ENCODE peak calls at places on chromosomes 2 and 18, in four cellular contexts. X, R, A and F are unnamed samples.

GRCh38 chr2:168889635-168890005 is 610 bp downstream of the SPC25 start:
- DNase-seq in R (no peak), X (no peak), A (no peak), F (no peak)

GRCh38 chr2:16114836-16115235 is 174.5 kb downstream of the MYCN start:
- DNase-seq in X (no peak), A (no peak), R (no peak), F (no peak)

GRCh38 chr2:144372484-144373195 is 147.3 kb downstream of the ZEB2 start:
- DNase-seq in R (no peak), A (no peak), X (peak), F (no peak)

GRCh38 chr2:222303045-222303827 is 4.4 kb upstream of the PAX3 start:
- DNase-seq in A (no peak), X (no peak), R (no peak), F (no peak)

GRCh38 chr2:225124311-225124832 is 82.1 kb upstream of the DOCK10 start:
- DNase-seq in R (no peak), A (no peak), X (peak), F (peak)

GRCh38 chr2:232419245-232420072 is 12.8 kb downstream of the ALPG start:
- DNase-seq in A (no peak), R (peak), X (peak), F (no peak)

GRCh38 chr2:241148239-241148638 is 1.0 kb downstream of the PASK start:
- DNase-seq in A (no peak), X (no peak), R (no peak), F (no peak)

GRCh38 chr18:42929857-42930256 is 185.6 kb downstream of the RIT2 start:
- DNase-seq in R (peak), A (no peak), X (peak), F (peak)

GRCh38 chr2:236257575-236257974 is 6.6 kb downstream of the ASB18 start:
- DNase-seq in A (no peak), R (no peak), X (no peak), F (no peak)

GRCh38 chr18:28153485-28154065 is 23.4 kb downstream of the CDH2 start:
- DNase-seq in A (no peak), R (no peak), X (no peak), F (peak)

GRCh38 chr2:25851740-25852503 is 26.4 kb downstream of the ASXL2 start:
- DNase-seq in A (peak), R (no peak), X (peak), F (peak)

GRCh38 chr2:101999122-101999789 is 7.5 kb downstream of the IL1R2 start:
- DNase-seq in A (no peak), R (no peak), X (peak), F (no peak)

GRCh38 chr2:198638579-198638978 is 819.2 kb downstream of the SATB2 start:
- DNase-seq in X (no peak), R (no peak), A (no peak), F (no peak)

GRCh38 chr18:76823574-76823973 is 1.2 kb downstream of the ZNF236 start:
- DNase-seq in A (peak), R (peak), X (no peak), F (no peak)

GRCh38 chr2:85852979-85853498 is 35.8 kb downstream of the ST3GAL5 start:
- DNase-seq in X (no peak), R (no peak), A (peak), F (peak)

GRCh38 chr2:74512744-74513604 is 1.3 kb upstream of the TLX2 start:
- DNase-seq in R (peak), A (no peak), X (no peak), F (no peak)

GRCh38 chr2:176892818-176893217 is 319.8 kb upstream of the HNRNPA3 start:
- DNase-seq in R (no peak), A (no peak), X (no peak), F (no peak)

GRCh38 chr2:85783796-85784195 is 30.0 kb downstream of the ATOH8 start:
- DNase-seq in R (peak), X (no peak), A (no peak), F (no peak)

GRCh38 chr2:80778704-80779103 is 474.2 kb upstream of the LRRTM1 start:
- DNase-seq in A (no peak), R (no peak), X (no peak), F (no peak)

GRCh38 chr2:38523728-38524437 is 78.8 kb downstream of the HNRNPLL start:
- DNase-seq in A (no peak), R (peak), X (no peak), F (no peak)

GRCh38 chr2:239253264-239253663 is 147.6 kb downstream of the HDAC4 start:
- DNase-seq in A (no peak), X (no peak), R (no peak), F (no peak)

GRCh38 chr2:17573085-17573805 is 32.7 kb downstream of the VSNL1 start:
- DNase-seq in X (peak), R (no peak), A (no peak), F (peak)

GRCh38 chr2:197707316-197708213 is 2.4 kb downstream of the MARS2 start:
- DNase-seq in X (peak), R (peak), A (no peak), F (peak)

GRCh38 chr2:109166811-109167210 is 37.8 kb downstream of the SH3RF3 start:
- DNase-seq in X (peak), R (no peak), A (no peak), F (peak)

GRCh38 chr2:233563663-233564430 is 2.7 kb downstream of the USP40 start:
- DNase-seq in R (no peak), A (peak), X (no peak), F (no peak)

GRCh38 chr2:218813771-218814460 is 17.7 kb downstream of the PRKAG3 start:
- DNase-seq in R (no peak), A (no peak), X (no peak), F (no peak)

GRCh38 chr18:21702602-21703001 is 2.0 kb downstream of the ABHD3 start:
- DNase-seq in X (no peak), R (no peak), A (no peak), F (no peak)

GRCh38 chr2:183059561-183059960 is 19.0 kb upstream of the DUSP19 start:
- DNase-seq in X (peak), A (no peak), R (no peak), F (peak)

GRCh38 chr2:16325613-16326510 is 339.8 kb downstream of the CYRIA start:
- DNase-seq in R (no peak), X (no peak), A (no peak), F (no peak)

GRCh38 chr2:218691234-218691633 is 19.3 kb downstream of the STK36 start:
- DNase-seq in R (no peak), X (peak), A (peak), F (peak)

GRCh38 chr2:144198116-144198515 is 321.8 kb downstream of the ZEB2 start:
- DNase-seq in X (peak), A (no peak), R (no peak), F (peak)

GRCh38 chr18:9734189-9734588 is 26.1 kb downstream of the RAB31 start:
- DNase-seq in X (no peak), A (no peak), R (peak), F (no peak)

GRCh38 chr2:137178955-137179377 is 413.6 kb downstream of the THSD7B start:
- DNase-seq in R (no peak), A (no peak), X (peak), F (peak)

GRCh38 chr2:122233372-122233771 is 477.9 kb downstream of the TSN start:
- DNase-seq in R (no peak), A (no peak), X (no peak), F (no peak)

GRCh38 chr2:223725494-223725893 is 111.9 kb downstream of the AP1S3 start:
- DNase-seq in R (peak), A (peak), X (peak), F (peak)

GRCh38 chr2:172806426-172807008 is 70.9 kb downstream of the RAPGEF4 start:
- DNase-seq in R (no peak), X (peak), A (peak), F (peak)

GRCh38 chr2:109450574-109451265 is 163.0 kb downstream of the SEPTIN10 start:
- DNase-seq in A (peak), R (peak), X (no peak), F (peak)

GRCh38 chr2:7418343-7418742 is 501.1 kb downstream of the RNF144A start:
- DNase-seq in R (no peak), X (no peak), A (no peak), F (peak)

GRCh38 chr2:20140321-20141055 is 84.4 kb downstream of the SDC1 start:
- DNase-seq in A (no peak), X (no peak), R (no peak), F (no peak)

GRCh38 chr2:39547811-39548719 is 111.0 kb upstream of the MAP4K3 start:
- DNase-seq in A (no peak), X (peak), R (no peak), F (no peak)

GRCh38 chr2:8796878-8797550 is 40.4 kb downstream of the KIDINS220 start:
- DNase-seq in X (no peak), R (no peak), A (no peak), F (no peak)
- TF ChIP-seq CTCF in X (no peak), R (no peak), A (no peak), F (no peak)

GRCh38 chr2:61911510-61911909 is 6.0 kb downstream of the COMMD1 start:
- DNase-seq in A (no peak), X (no peak), R (peak), F (no peak)

GRCh38 chr2:61905372-61906186 is at the start of gene COMMD1:
- DNase-seq in R (peak), X (peak), A (peak), F (peak)

GRCh38 chr2:61906187-61906470 is 655 bp downstream of the COMMD1 start:
- DNase-seq in R (no peak), X (no peak), A (no peak), F (no peak)

GRCh38 chr2:61910603-61911002 is 5.1 kb downstream of the COMMD1 start:
- DNase-seq in A (no peak), X (peak), R (no peak), F (no peak)
- TF ChIP-seq CTCF in A (no peak), X (peak), R (peak), F (peak)

GRCh38 chr2:215907147-215907546 is 106.2 kb downstream of the MREG start:
- DNase-seq in X (no peak), R (no peak), A (no peak), F (no peak)

GRCh38 chr2:215911686-215912085 is 101.7 kb downstream of the MREG start:
- DNase-seq in X (no peak), A (no peak), R (no peak), F (no peak)

GRCh38 chr2:215914067-215914776 is 99.1 kb downstream of the MREG start:
- DNase-seq in A (no peak), R (no peak), X (no peak), F (no peak)

GRCh38 chr2:215914777-215915165 is 98.6 kb downstream of the MREG start:
- DNase-seq in R (no peak), A (no peak), X (no peak), F (no peak)

GRCh38 chr2:215912299-215912842 is 101.0 kb downstream of the MREG start:
- DNase-seq in A (no peak), R (no peak), X (no peak), F (no peak)
- TF ChIP-seq CTCF in A (no peak), R (peak), X (peak), F (peak)

GRCh38 chr2:147647816-147648215 is 197.0 kb upstream of the ACVR2A start:
- DNase-seq in R (no peak), X (no peak), A (no peak), F (no peak)

GRCh38 chr2:147648471-147648870 is 196.4 kb upstream of the ACVR2A start:
- DNase-seq in R (no peak), X (no peak), A (no peak), F (no peak)

GRCh38 chr2:147649288-147649687 is 195.5 kb upstream of the ACVR2A start:
- DNase-seq in R (no peak), X (no peak), A (no peak), F (no peak)

GRCh38 chr2:147649963-147650362 is 194.9 kb upstream of the ACVR2A start:
- DNase-seq in A (no peak), R (no peak), X (no peak), F (no peak)

GRCh38 chr2:147646999-147647588 is 197.7 kb upstream of the ACVR2A start:
- DNase-seq in X (no peak), A (no peak), R (no peak), F (no peak)
- TF ChIP-seq CTCF in X (no peak), A (no peak), R (no peak), F (no peak)

DNA sequence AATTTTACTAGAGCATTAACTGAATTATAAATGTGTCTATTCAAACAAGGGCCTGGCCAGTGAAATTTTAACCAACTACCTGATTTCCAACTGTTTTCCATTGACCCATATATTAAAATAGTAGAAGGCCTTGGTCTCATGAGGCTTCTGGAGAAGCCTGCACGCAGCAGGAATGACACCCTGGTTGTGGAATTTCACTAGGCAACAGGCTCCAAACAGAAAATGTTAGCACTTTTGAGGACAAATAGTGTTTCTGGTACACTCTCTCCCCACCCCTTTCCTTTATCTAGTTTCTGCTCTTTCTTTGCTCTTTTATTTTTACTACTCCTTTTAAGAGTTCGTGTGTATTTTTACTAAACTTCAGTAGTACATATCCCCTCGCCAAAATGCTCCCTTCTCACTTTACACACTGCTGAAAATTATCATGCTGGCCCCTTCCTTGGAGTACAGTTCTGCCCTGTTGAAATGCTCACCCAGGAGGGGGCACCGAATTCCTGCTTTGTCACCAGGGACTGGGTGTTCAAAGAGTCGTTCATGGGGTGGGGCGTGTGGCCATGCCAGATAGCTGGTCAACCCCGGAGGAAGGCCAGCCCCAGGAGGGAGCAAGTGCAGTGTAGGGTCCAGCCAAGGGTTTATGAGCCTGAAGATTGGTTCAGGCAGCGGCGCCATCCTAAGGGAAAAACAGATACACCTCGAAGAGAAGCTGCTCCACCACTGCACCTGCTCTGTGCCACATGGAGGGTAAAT is 22.1 kb upstream of the COL6A3 start:
- DNase-seq in A (no peak), X (peak), R (no peak), F (peak)
- TF ChIP-seq CTCF in A (no peak), X (no peak), R (no peak), F (no peak)

GRCh38 chr2:30886101-30886500 is 78.9 kb upstream of the CAPN13 start:
- DNase-seq in R (peak), X (no peak), A (no peak), F (no peak)

GRCh38 chr2:30877833-30878232 is 70.6 kb upstream of the CAPN13 start:
- DNase-seq in X (no peak), A (no peak), R (no peak), F (no peak)

GRCh38 chr2:30883822-30884221 is 76.6 kb upstream of the CAPN13 start:
- DNase-seq in R (no peak), X (no peak), A (no peak), F (no peak)

GRCh38 chr2:30880516-30880915 is 73.3 kb upstream of the CAPN13 start:
- DNase-seq in A (no peak), X (no peak), R (peak), F (no peak)

DNA sequence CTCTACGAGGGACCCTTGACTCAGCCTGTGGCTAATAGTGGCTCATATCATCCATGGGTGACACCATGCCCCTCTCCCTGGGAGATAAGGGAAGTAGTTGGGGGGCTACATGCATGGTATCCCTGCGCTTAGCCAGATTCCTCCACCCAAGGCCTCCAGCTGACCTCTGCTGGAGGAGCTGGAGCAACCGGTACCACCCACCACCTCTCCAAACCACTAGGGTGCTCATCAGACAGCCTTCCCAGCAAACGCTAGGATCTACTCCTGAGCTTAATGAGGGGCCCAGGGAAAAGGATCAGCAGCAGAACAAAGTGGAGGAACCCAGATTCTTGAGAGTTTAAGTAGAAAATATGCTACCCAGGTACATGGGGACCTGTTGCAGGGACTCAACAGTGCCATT is 75.9 kb upstream of the CAPN13 start:
- DNase-seq in X (no peak), R (no peak), A (no peak), F (no peak)
- TF ChIP-seq CTCF in X (no peak), R (peak), A (no peak), F (no peak)